ENCODE peak calls at places on chromosomes 5 and 9, in six cellular contexts. Q is fibroblast of lung, O is HCT116, F is spleen, J is AG10803, U is uterus. V is an unnamed sample.

GRCh38 chr9:81559741-81560140 is 129.6 kb downstream of the TLE1 start:
- DNase-seq in Q (peak), F (no peak), U (no peak), O (peak), J (peak), V (no peak)

GRCh38 chr5:41835625-41836024 is 34.6 kb downstream of the OXCT1 start:
- DNase-seq in F (no peak), J (peak), O (peak), U (peak), Q (peak), V (peak)

GRCh38 chr9:130640681-130641080 is 23.7 kb upstream of the PRDM12 start:
- DNase-seq in F (no peak), J (no peak), Q (no peak), U (no peak), O (no peak), V (no peak)

GRCh38 chr5:135193213-135194125 is 159.4 kb upstream of the PITX1 start:
- DNase-seq in F (no peak), O (no peak), J (peak), Q (peak), U (no peak), V (peak)

GRCh38 chr9:72365525-72366256 is 683 bp upstream of the ZFAND5 start:
- DNase-seq in J (peak), Q (peak), O (no peak), U (peak), F (peak), V (peak)

GRCh38 chr9:137492464-137493162 is 33.5 kb upstream of the NSMF start:
- DNase-seq in J (no peak), U (no peak), Q (no peak), F (peak), O (peak), V (no peak)

GRCh38 chr5:124263680-124264491 is 482.6 kb downstream of the ZNF608 start:
- DNase-seq in F (no peak), Q (no peak), O (no peak), U (no peak), J (no peak), V (no peak)

GRCh38 chr5:132979367-132979935 is 16.0 kb upstream of the AFF4 start:
- DNase-seq in O (no peak), U (no peak), J (no peak), Q (peak), F (no peak), V (peak)

GRCh38 chr5:82513739-82514138 is 235.6 kb upstream of the RPS23 start:
- DNase-seq in F (no peak), J (no peak), Q (no peak), O (no peak), U (no peak), V (no peak)

GRCh38 chr9:89730715-89731114 is 125.9 kb downstream of the GADD45G start:
- DNase-seq in J (no peak), O (no peak), U (no peak), Q (no peak), F (no peak), V (no peak)

GRCh38 chr9:138068601-138069035 is 191.0 kb downstream of the CACNA1B start:
- DNase-seq in U (peak), O (no peak), F (peak), J (no peak), Q (no peak), V (peak)

GRCh38 chr5:179227196-179227577 is 118.1 kb downstream of the ADAMTS2 start:
- DNase-seq in F (peak), U (peak), Q (no peak), J (no peak), O (no peak), V (peak)

GRCh38 chr9:89113851-89114250 is 64.8 kb downstream of the SHC3 start:
- DNase-seq in U (no peak), O (no peak), F (no peak), J (no peak), Q (no peak), V (no peak)

DNA sequence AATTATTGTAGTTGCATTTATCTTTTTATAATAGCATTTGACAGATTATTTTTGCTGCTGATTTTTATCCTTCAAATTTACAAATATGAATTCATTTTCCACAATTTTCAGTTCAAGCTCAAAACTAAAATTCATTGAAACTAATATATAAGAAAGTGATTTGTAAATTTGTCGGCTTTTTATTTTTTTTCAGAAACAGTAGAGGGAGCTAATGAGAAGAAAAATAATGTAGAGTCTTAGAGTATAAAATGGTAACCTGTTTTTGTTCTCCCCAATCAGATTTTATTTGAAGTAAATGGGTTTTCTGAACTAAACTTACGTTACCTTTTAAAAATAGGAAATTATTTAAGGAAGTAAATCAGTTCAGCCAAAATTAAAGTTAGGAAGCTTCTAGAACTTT is 19.2 kb downstream of the PRRC1 start:
- DNase-seq in U (no peak), Q (peak), O (no peak), J (peak), F (no peak), V (no peak)
- TF ChIP-seq CTCF in U (no peak), Q (no peak), O (no peak), J (peak), F (no peak), V (peak)

GRCh38 chr5:36217591-36217990 is 24.1 kb downstream of the NADK2 start:
- DNase-seq in Q (no peak), U (no peak), F (no peak), O (no peak), J (no peak), V (no peak)

GRCh38 chr5:36209664-36210063 is 32.1 kb downstream of the NADK2 start:
- DNase-seq in Q (peak), F (no peak), O (no peak), J (no peak), U (no peak), V (no peak)

GRCh38 chr5:36215910-36216309 is 25.8 kb downstream of the NADK2 start:
- DNase-seq in U (no peak), Q (no peak), J (no peak), O (no peak), F (no peak), V (no peak)

GRCh38 chr5:36217992-36218391 is 23.7 kb downstream of the NADK2 start:
- DNase-seq in F (no peak), J (no peak), O (no peak), Q (no peak), U (no peak), V (no peak)

GRCh38 chr5:36214434-36214833 is 27.3 kb downstream of the NADK2 start:
- DNase-seq in O (no peak), F (no peak), U (no peak), Q (peak), J (no peak), V (no peak)
- TF ChIP-seq CTCF in O (no peak), F (no peak), U (no peak), Q (no peak), J (no peak), V (peak)

GRCh38 chr5:169740435-169740834 is 103.4 kb downstream of the DOCK2 start:
- DNase-seq in U (no peak), Q (no peak), F (no peak), O (no peak), J (no peak), V (no peak)
- TF ChIP-seq CTCF in U (no peak), Q (no peak), F (no peak), O (no peak), J (no peak), V (no peak)

DNA sequence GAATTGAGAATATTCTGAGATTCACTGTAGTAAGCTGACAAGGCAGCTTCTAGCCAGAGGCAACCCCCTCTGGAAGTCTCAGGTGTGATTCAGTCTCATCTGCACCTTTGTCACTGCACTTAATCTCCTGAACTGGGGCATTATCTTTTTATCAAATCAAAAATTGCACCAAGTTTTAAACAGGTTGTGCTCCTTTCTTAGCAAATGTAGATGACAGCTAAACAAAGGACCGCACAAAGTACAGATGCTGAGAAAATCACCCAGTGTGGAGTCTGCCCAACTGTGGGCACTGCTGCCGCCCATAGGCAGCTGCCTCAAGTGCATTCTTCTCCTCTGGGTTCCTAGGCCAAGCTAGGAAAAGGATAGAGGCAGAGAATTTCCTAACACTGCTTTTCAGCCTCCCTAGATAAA is 51.1 kb downstream of the STARD4 start:
- DNase-seq in O (no peak), F (no peak), Q (peak), J (no peak), U (no peak), V (no peak)
- TF ChIP-seq CTCF in O (peak), F (no peak), Q (no peak), J (peak), U (no peak), V (peak)